ENCODE peak calls at places on chromosomes 1 and 21, in four cellular contexts. Z is IMR-90, Y is mesendoderm, V is neuronal stem cell. A is an unnamed sample.

GRCh38 chr1:226034482-226034881 is 28.0 kb upstream of the H3-3A start:
- DNase-seq in Y (no peak), Z (peak), V (no peak), A (no peak)

GRCh38 chr1:22685675-22686074 is 25.0 kb upstream of the EPHB2 start:
- DNase-seq in V (no peak), Z (peak), Y (no peak), A (no peak)

GRCh38 chr21:45318556-45319341 is 31.1 kb upstream of the POFUT2 start:
- DNase-seq in Z (peak), Y (no peak), V (no peak), A (no peak)

GRCh38 chr1:111833334-111833733 is 77.6 kb downstream of the DDX20 start:
- DNase-seq in Z (peak), Y (peak), V (peak), A (no peak)

GRCh38 chr1:22826630-22827580 is 116.3 kb downstream of the EPHB2 start:
- DNase-seq in Y (peak), Z (no peak), V (no peak), A (no peak)

GRCh38 chr1:3323021-3323790 is 131.3 kb upstream of the ARHGEF16 start:
- DNase-seq in Y (no peak), V (peak), Z (no peak), A (no peak)

GRCh38 chr21:45277101-45278045 is 10.3 kb downstream of the POFUT2 start:
- DNase-seq in Y (no peak), V (no peak), Z (no peak), A (no peak)

GRCh38 chr1:112711672-112712071 is 3.5 kb downstream of the PPM1J start:
- DNase-seq in V (no peak), Z (no peak), Y (no peak), A (no peak)

GRCh38 chr1:212256404-212256803 is 28.8 kb upstream of the PPP2R5A start:
- DNase-seq in Y (no peak), Z (no peak), V (no peak), A (no peak)

GRCh38 chr1:204848579-204848978 is 22.1 kb upstream of the NFASC start:
- DNase-seq in Y (no peak), V (no peak), Z (no peak), A (no peak)

GRCh38 chr1:53328009-53328489 is at the start of gene LRP8:
- DNase-seq in V (peak), Z (peak), Y (peak), A (peak)

GRCh38 chr1:224183591-224184312 is 712 bp downstream of the DEGS1 start:
- DNase-seq in V (peak), Y (peak), Z (peak), A (peak)

GRCh38 chr1:115475901-115476300 is 137.9 kb upstream of the NGF start:
- DNase-seq in Z (no peak), V (no peak), Y (no peak), A (no peak)

GRCh38 chr1:224623743-224624333 is 7.7 kb downstream of the CNIH3 start:
- DNase-seq in Z (peak), V (no peak), Y (peak), A (no peak)

GRCh38 chr1:78490861-78491310 is at the start of gene PTGFR:
- DNase-seq in Z (peak), V (peak), Y (peak), A (peak)

GRCh38 chr21:34552324-34553198 is 40.6 kb upstream of the KCNE1 start:
- DNase-seq in Y (no peak), V (no peak), Z (no peak), A (no peak)

GRCh38 chr1:1142844-1143243 is 27.0 kb upstream of the C1orf159 start:
- DNase-seq in V (no peak), Z (no peak), Y (no peak), A (no peak)

DNA sequence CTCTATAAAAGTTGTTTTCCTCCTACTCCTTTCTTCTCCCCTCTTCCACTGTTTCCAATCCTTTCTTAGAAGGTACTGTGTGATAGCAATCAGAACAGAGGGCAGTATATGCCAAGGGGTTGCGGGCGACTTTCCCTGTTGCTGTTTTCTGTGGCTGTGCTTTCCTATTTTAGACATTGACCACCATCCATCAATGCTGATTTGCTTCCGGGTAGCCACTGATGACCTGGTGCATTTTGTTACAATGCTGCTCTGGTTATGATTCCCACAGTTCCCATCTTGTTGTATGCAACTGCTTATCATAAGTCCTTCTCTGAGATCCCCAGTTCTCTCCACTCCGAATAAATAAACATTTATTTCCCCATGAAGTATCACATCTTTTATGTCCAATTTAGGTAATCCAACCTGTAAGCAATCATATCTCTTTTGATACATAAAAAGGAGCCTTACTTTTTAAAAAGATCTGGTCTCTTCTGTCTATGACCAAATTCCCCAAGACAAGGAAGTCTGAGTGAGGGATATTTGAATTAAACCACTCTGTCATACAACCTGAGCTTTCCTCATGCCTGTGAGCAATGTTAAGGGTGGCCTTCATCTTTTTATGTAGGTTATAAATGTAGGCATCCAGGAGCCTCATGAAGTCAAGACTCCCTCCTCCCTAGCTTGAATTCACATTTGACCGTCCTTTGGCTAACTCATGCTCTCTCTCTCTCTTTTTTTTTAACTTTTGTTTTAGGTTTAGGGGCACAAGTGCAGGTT is 52.5 kb upstream of the CD55 start:
- DNase-seq in Z (no peak), V (no peak), Y (no peak), A (no peak)
- H2BK120ac ChIP-seq in Z (no peak), V (no peak), Y (no peak), A (no peak)

DNA sequence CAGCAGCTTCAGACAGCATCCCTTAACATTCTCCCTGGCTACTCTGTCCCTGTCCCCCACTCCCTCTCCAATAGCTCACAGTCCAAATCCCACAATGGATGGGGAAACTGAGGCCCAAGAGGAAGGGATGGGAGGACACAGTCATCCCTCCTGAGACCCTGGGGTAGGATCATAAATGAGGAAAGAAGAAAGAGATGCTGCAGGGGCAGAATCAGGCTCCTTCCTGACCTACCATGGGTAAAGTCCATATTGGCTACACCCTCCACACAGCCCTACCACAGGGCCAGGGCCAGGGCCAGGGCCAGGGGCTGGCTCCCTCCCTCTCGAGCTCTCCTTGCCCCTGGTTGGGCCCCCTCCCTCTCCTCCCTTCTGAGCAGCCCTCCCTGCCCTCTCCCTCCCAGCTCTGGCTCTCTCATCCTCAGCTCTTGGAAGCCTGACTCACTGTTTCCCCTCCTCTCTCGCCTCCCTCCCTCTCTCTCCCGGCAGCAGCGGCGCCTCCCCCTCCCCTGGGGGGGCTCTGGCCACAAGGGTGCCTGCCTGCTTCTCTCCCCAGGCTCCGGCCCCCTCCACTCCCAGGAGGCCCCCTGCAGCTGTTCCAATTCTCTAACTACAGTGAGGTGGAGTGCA is 4.9 kb downstream of the AHDC1 start:
- DNase-seq in Y (peak), V (no peak), Z (peak), A (no peak)
- H2BK120ac ChIP-seq in Y (no peak), V (peak), Z (peak), A (no peak)

DNA sequence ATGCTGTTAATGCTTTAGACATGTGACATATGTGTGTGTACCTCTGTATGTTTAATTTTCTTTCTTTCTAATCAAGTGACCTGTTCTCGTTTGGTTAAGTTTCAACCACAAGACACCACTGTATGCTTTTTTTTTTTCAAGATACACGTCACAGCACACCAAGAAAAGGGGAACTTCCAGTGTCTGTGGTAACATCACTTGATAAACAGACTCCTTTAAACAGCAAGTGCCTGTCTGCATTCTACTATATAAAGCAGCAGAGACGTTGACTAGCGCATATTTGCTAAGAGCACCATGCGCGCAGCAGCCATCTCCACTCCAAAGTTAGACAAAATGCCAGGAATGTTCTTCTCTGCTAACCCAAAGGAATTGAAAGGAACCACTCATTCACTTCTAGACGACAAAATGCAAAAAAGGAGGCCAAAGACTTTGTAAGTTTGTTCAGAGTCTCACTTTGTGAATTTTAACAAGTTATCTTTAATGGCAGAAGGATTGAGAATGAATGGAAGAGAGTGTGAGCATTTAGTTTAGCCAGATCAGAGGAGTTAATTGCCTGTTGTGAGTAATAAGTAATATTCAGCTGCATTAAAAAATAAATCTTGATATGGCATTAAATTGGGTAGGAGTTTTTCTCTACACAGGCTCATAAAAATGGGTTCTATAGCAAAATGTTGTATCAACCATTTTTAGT is at the start of gene RGS1:
- DNase-seq in Z (no peak), V (no peak), Y (no peak), A (no peak)
- H2BK120ac ChIP-seq in Z (no peak), V (no peak), Y (no peak), A (no peak)

GRCh38 chr1:222239130-222239529 is 308.8 kb downstream of the HHIPL2 start:
- DNase-seq in Y (no peak), Z (no peak), V (no peak), A (no peak)

GRCh38 chr1:222242492-222242891 is 305.4 kb downstream of the HHIPL2 start:
- DNase-seq in V (no peak), Z (no peak), Y (no peak), A (no peak)

GRCh38 chr1:222243902-222244301 is 304.0 kb downstream of the HHIPL2 start:
- DNase-seq in Z (peak), V (no peak), Y (no peak), A (no peak)

GRCh38 chr1:222240536-222241181 is 307.2 kb downstream of the HHIPL2 start:
- DNase-seq in Z (peak), Y (peak), V (no peak), A (no peak)

GRCh38 chr1:222241410-222241809 is 306.5 kb downstream of the HHIPL2 start:
- DNase-seq in Z (no peak), Y (no peak), V (no peak), A (no peak)
- H2BK120ac ChIP-seq in Z (no peak), Y (no peak), V (no peak), A (no peak)